ENCODE peak calls at places on chromosomes 2 and 18, in seven cellular contexts. Q, C, B, V, R, O and S are unnamed samples.

GRCh38 chr2:200310545-200310971 is 4.1 kb downstream of the SPATS2L start:
- DNase-seq in V (no peak), R (no peak), O (no peak), B (no peak), Q (no peak), C (no peak), S (no peak)

GRCh38 chr2:69645026-69645425 is 1.5 kb upstream of the AAK1 start:
- DNase-seq in Q (no peak), O (no peak), V (no peak), B (peak; percentile 41), R (no peak), C (no peak), S (no peak)

GRCh38 chr2:29923110-29923721 is 1.8 kb upstream of the ALK start:
- DNase-seq in O (peak; percentile 71), Q (no peak), V (no peak), B (peak; percentile 60), R (peak; percentile 68), C (peak; percentile 42), S (peak; percentile 73)

GRCh38 chr2:105768176-105768575 is 23.5 kb downstream of the NCK2 start:
- DNase-seq in B (no peak), R (no peak), Q (no peak), V (no peak), C (no peak), O (no peak), S (no peak)

GRCh38 chr2:23673830-23674679 is 252.9 kb downstream of the ATAD2B start:
- DNase-seq in B (peak; percentile 30), R (peak; percentile 30), O (no peak), V (no peak), Q (no peak), C (no peak), S (peak; percentile 50)

GRCh38 chr2:71380665-71381064 is 49.1 kb downstream of the ZNF638 start:
- DNase-seq in Q (no peak), R (no peak), O (no peak), V (no peak), C (no peak), B (no peak), S (no peak)

GRCh38 chr2:127810637-127811396 is at the start of gene WDR33:
- DNase-seq in B (peak; percentile 97), V (peak; percentile 85), O (peak; percentile 96), R (peak; percentile 94), C (peak; percentile 80), Q (peak; percentile 87), S (peak; percentile 90)

GRCh38 chr18:35158728-35159443 is 81.9 kb upstream of the ZNF397 start:
- DNase-seq in B (no peak), R (no peak), C (no peak), Q (no peak), V (no peak), O (no peak), S (no peak)

GRCh38 chr2:83017366-83018090 is 1441.6 kb downstream of the SUCLG1 start:
- DNase-seq in Q (no peak), C (no peak), O (no peak), R (no peak), V (no peak), B (no peak), S (no peak)

GRCh38 chr18:50231621-50232020 is 34.7 kb downstream of the CFAP53 start:
- DNase-seq in C (no peak), B (no peak), V (no peak), R (no peak), O (no peak), Q (no peak), S (no peak)

GRCh38 chr2:160581035-160581434 is 87.4 kb upstream of the RBMS1 start:
- DNase-seq in C (no peak), R (no peak), B (no peak), O (no peak), V (no peak), Q (no peak), S (no peak)

GRCh38 chr18:63848159-63848558 is 39.3 kb upstream of the SERPINB2 start:
- DNase-seq in B (peak; percentile 6), V (no peak), Q (no peak), R (peak; percentile 39), C (peak; percentile 66), O (peak; percentile 22), S (no peak)

GRCh38 chr18:48348739-48349138 is 60.4 kb downstream of the ZBTB7C start:
- DNase-seq in B (no peak), V (no peak), O (no peak), C (no peak), Q (no peak), R (no peak), S (no peak)

GRCh38 chr2:182047544-182047943 is 61.9 kb downstream of the PPP1R1C start:
- DNase-seq in O (no peak), C (no peak), Q (no peak), B (no peak), V (no peak), R (no peak), S (no peak)

GRCh38 chr2:240959214-240959940 is 39.0 kb upstream of the SNED1 start:
- DNase-seq in Q (no peak), O (peak; percentile 31), V (no peak), C (no peak), B (no peak), R (no peak), S (no peak)

GRCh38 chr2:115739574-115739973 is 1297.1 kb downstream of the DPP10 start:
- DNase-seq in Q (no peak), B (no peak), C (no peak), R (no peak), O (no peak), V (peak; percentile 3), S (peak; percentile 10)

GRCh38 chr2:176407711-176408110 is 138.5 kb downstream of the MTX2 start:
- DNase-seq in V (no peak), B (no peak), C (no peak), R (no peak), O (no peak), Q (no peak), S (no peak)

GRCh38 chr2:235737396-235737795 is 243.6 kb downstream of the AGAP1 start:
- DNase-seq in C (no peak), Q (no peak), O (no peak), R (no peak), V (no peak), B (no peak), S (no peak)

GRCh38 chr2:52391576-52391975 is 1359.6 kb upstream of the NRXN1 start:
- DNase-seq in R (no peak), B (no peak), V (no peak), Q (no peak), C (no peak), O (no peak), S (no peak)

GRCh38 chr18:45559258-45559657 is 56.0 kb upstream of the SLC14A2 start:
- DNase-seq in B (no peak), C (no peak), Q (no peak), O (no peak), R (no peak), V (no peak), S (no peak)

GRCh38 chr2:72824224-72824842 is 1.5 kb downstream of the EXOC6B start:
- DNase-seq in C (peak; percentile 47), O (no peak), Q (no peak), V (no peak), B (peak; percentile 14), R (no peak), S (no peak)

GRCh38 chr2:8575011-8575750 is 106.7 kb upstream of the ID2 start:
- DNase-seq in C (no peak), Q (no peak), O (peak; percentile 89), B (no peak), V (no peak), R (peak; percentile 44), S (no peak)

GRCh38 chr2:118122768-118123335 is 34.6 kb downstream of the INSIG2 start:
- DNase-seq in O (no peak), C (peak; percentile 40), Q (peak; percentile 43), R (no peak), B (no peak), V (no peak), S (no peak)

GRCh38 chr2:238239552-238239871 is 326 bp downstream of the HES6 start:
- DNase-seq in V (no peak), R (no peak), O (no peak), B (peak; percentile 22), Q (no peak), C (no peak), S (peak; percentile 15)

GRCh38 chr2:156383798-156384197 is 51.3 kb upstream of the NR4A2 start:
- DNase-seq in O (no peak), R (no peak), C (no peak), B (no peak), V (no peak), Q (no peak), S (no peak)

GRCh38 chr2:28663359-28663758 is 88.3 kb upstream of the PPP1CB start:
- DNase-seq in C (no peak), V (no peak), Q (no peak), B (no peak), O (no peak), R (peak; percentile 51), S (no peak)
- TF ChIP-seq JUND in C (no peak), V (no peak), Q (no peak), B (no peak), O (no peak), R (no peak), S (no peak)

GRCh38 chr2:47676236-47676635 is 106.7 kb upstream of the MSH6 start:
- DNase-seq in O (no peak), Q (no peak), C (no peak), B (no peak), R (no peak), V (no peak), S (no peak)
- TF ChIP-seq JUND in O (no peak), Q (no peak), C (no peak), B (no peak), R (no peak), V (no peak), S (no peak)

DNA sequence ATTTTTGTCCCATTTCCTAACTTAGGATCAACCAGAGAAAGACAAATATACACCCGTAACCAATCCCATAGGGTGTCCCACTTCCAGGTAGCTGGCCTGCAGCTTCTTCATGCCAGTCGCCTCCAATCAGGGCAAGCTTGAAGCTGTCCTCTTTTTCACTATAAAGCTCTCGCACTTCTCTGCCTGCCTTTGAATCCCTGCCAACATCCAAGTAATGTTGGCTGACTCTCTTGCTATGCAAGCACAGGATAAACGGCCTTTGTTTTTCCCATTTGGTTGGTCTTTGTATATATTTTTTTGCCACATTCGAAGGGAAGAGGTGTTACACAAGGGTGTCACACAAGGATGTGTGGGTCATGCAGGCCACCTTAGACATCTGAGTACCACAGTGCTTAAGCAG is 388.8 kb downstream of the CBLN2 start:
- DNase-seq in R (no peak), C (no peak), O (no peak), Q (no peak), V (no peak), B (no peak), S (no peak)
- TF ChIP-seq JUND in R (no peak), C (no peak), O (no peak), Q (no peak), V (no peak), B (no peak), S (no peak)

DNA sequence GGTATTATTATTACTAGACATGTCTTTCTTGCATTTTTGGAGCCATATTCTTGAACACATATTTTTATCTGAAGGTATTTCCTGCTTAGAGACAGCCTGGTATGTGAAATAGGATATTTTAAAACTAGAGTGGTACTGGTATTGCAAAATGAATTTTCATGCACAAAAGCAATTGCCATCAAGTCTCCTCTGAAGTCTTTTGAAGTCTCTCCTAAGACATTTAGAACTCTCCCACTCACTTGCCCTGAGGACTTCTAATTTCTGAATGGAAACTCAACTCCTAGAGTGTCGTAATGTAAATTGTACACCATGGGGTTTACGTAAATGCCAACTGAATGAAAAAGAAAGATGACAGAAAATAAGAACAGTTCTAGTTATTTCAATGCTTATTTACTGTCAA is 967.0 kb downstream of the DCDC2C start:
- DNase-seq in C (no peak), Q (no peak), R (no peak), V (no peak), B (no peak), O (no peak), S (no peak)
- TF ChIP-seq JUND in C (no peak), Q (no peak), R (no peak), V (no peak), B (no peak), O (no peak), S (no peak)